ENCODE peak calls at places on chromosomes 16 and 17, in eight cellular contexts. One of them, this sample, is unnamed.
A peak's percentile ranks its signal among the peaks of the same experiment; 100 is the strongest.

GRCh38 chr17:15513058-15513858 is 45.8 kb upstream of the CDRT4 start:
- DNase-seq in lung: no peak
- DNase-seq in activated CD4-positive, alpha-beta T cell treated with anti-CD3 and anti-CD28 coated beads for 48 hours: no peak
- DNase-seq in RPMI7951: peak; percentile 35
- DNase-seq in ovary: no peak
- DNase-seq in GM04504: no peak
- DNase-seq in RCC 7860: no peak
- DNase-seq in stimulated activated CD8-positive, alpha-beta memory T cell treated with anti-CD3 and anti-CD28 coated beads, Interleukin-4, amount 100 ng/mL, for 24 hours: no peak
- DNase-seq in this sample: no peak

GRCh38 chr17:76529643-76530488 is 7.6 kb downstream of the CYGB start:
- DNase-seq in lung: peak; percentile 72
- DNase-seq in activated CD4-positive, alpha-beta T cell treated with anti-CD3 and anti-CD28 coated beads for 48 hours: no peak
- DNase-seq in RPMI7951: peak; percentile 93
- DNase-seq in ovary: peak; percentile 94
- DNase-seq in GM04504: no peak
- DNase-seq in RCC 7860: no peak
- DNase-seq in stimulated activated CD8-positive, alpha-beta memory T cell treated with anti-CD3 and anti-CD28 coated beads, Interleukin-4, amount 100 ng/mL, for 24 hours: no peak
- DNase-seq in this sample: peak; percentile 39

GRCh38 chr16:89395150-89396142 is 94.9 kb downstream of the ANKRD11 start:
- DNase-seq in lung: peak; percentile 91
- DNase-seq in activated CD4-positive, alpha-beta T cell treated with anti-CD3 and anti-CD28 coated beads for 48 hours: no peak
- DNase-seq in RPMI7951: peak; percentile 97
- DNase-seq in ovary: peak; percentile 91
- DNase-seq in GM04504: peak; percentile 98
- DNase-seq in RCC 7860: peak; percentile 93
- DNase-seq in stimulated activated CD8-positive, alpha-beta memory T cell treated with anti-CD3 and anti-CD28 coated beads, Interleukin-4, amount 100 ng/mL, for 24 hours: no peak
- DNase-seq in this sample: no peak

GRCh38 chr16:71205482-71206131 is 24.9 kb downstream of the HYDIN start:
- DNase-seq in lung: no peak
- DNase-seq in activated CD4-positive, alpha-beta T cell treated with anti-CD3 and anti-CD28 coated beads for 48 hours: no peak
- DNase-seq in RPMI7951: no peak
- DNase-seq in ovary: no peak
- DNase-seq in GM04504: no peak
- DNase-seq in RCC 7860: no peak
- DNase-seq in stimulated activated CD8-positive, alpha-beta memory T cell treated with anti-CD3 and anti-CD28 coated beads, Interleukin-4, amount 100 ng/mL, for 24 hours: no peak
- DNase-seq in this sample: no peak

GRCh38 chr17:76968707-76969597 is 100.7 kb downstream of the MGAT5B start:
- DNase-seq in lung: peak; percentile 44
- DNase-seq in activated CD4-positive, alpha-beta T cell treated with anti-CD3 and anti-CD28 coated beads for 48 hours: peak; percentile 68
- DNase-seq in RPMI7951: peak; percentile 28
- DNase-seq in ovary: no peak
- DNase-seq in GM04504: no peak
- DNase-seq in RCC 7860: no peak
- DNase-seq in stimulated activated CD8-positive, alpha-beta memory T cell treated with anti-CD3 and anti-CD28 coated beads, Interleukin-4, amount 100 ng/mL, for 24 hours: peak; percentile 21
- DNase-seq in this sample: peak; percentile 100

GRCh38 chr17:9021985-9022552 is 759 bp downstream of the NTN1 start:
- DNase-seq in lung: no peak
- DNase-seq in activated CD4-positive, alpha-beta T cell treated with anti-CD3 and anti-CD28 coated beads for 48 hours: no peak
- DNase-seq in RPMI7951: no peak
- DNase-seq in ovary: peak; percentile 26
- DNase-seq in GM04504: no peak
- DNase-seq in RCC 7860: no peak
- DNase-seq in stimulated activated CD8-positive, alpha-beta memory T cell treated with anti-CD3 and anti-CD28 coated beads, Interleukin-4, amount 100 ng/mL, for 24 hours: no peak
- DNase-seq in this sample: no peak

GRCh38 chr17:22718689-22719088 is 1026.4 kb downstream of the KCNJ18 start:
- DNase-seq in lung: no peak
- DNase-seq in activated CD4-positive, alpha-beta T cell treated with anti-CD3 and anti-CD28 coated beads for 48 hours: no peak
- DNase-seq in RPMI7951: no peak
- DNase-seq in ovary: no peak
- DNase-seq in GM04504: no peak
- DNase-seq in RCC 7860: no peak
- DNase-seq in stimulated activated CD8-positive, alpha-beta memory T cell treated with anti-CD3 and anti-CD28 coated beads, Interleukin-4, amount 100 ng/mL, for 24 hours: no peak
- DNase-seq in this sample: no peak

GRCh38 chr17:75341784-75342183 is 52.6 kb upstream of the SLC25A19 start:
- DNase-seq in lung: no peak
- DNase-seq in activated CD4-positive, alpha-beta T cell treated with anti-CD3 and anti-CD28 coated beads for 48 hours: no peak
- DNase-seq in RPMI7951: no peak
- DNase-seq in ovary: no peak
- DNase-seq in GM04504: no peak
- DNase-seq in RCC 7860: no peak
- DNase-seq in stimulated activated CD8-positive, alpha-beta memory T cell treated with anti-CD3 and anti-CD28 coated beads, Interleukin-4, amount 100 ng/mL, for 24 hours: no peak
- DNase-seq in this sample: no peak

GRCh38 chr16:57084257-57084770 is 8.1 kb upstream of the CPNE2 start:
- DNase-seq in lung: peak; percentile 79
- DNase-seq in activated CD4-positive, alpha-beta T cell treated with anti-CD3 and anti-CD28 coated beads for 48 hours: peak; percentile 79
- DNase-seq in RPMI7951: peak; percentile 67
- DNase-seq in ovary: peak; percentile 72
- DNase-seq in GM04504: no peak
- DNase-seq in RCC 7860: peak; percentile 42
- DNase-seq in stimulated activated CD8-positive, alpha-beta memory T cell treated with anti-CD3 and anti-CD28 coated beads, Interleukin-4, amount 100 ng/mL, for 24 hours: peak; percentile 56
- DNase-seq in this sample: peak; percentile 88

GRCh38 chr16:51682905-51683304 is 531.8 kb upstream of the SALL1 start:
- DNase-seq in lung: no peak
- DNase-seq in activated CD4-positive, alpha-beta T cell treated with anti-CD3 and anti-CD28 coated beads for 48 hours: no peak
- DNase-seq in RPMI7951: no peak
- DNase-seq in ovary: no peak
- DNase-seq in GM04504: no peak
- DNase-seq in RCC 7860: no peak
- DNase-seq in stimulated activated CD8-positive, alpha-beta memory T cell treated with anti-CD3 and anti-CD28 coated beads, Interleukin-4, amount 100 ng/mL, for 24 hours: no peak
- DNase-seq in this sample: no peak

GRCh38 chr16:86961133-86961720 is 356.0 kb downstream of the C16orf95 start:
- DNase-seq in lung: no peak
- DNase-seq in activated CD4-positive, alpha-beta T cell treated with anti-CD3 and anti-CD28 coated beads for 48 hours: no peak
- DNase-seq in RPMI7951: no peak
- DNase-seq in ovary: no peak
- DNase-seq in GM04504: no peak
- DNase-seq in RCC 7860: no peak
- DNase-seq in stimulated activated CD8-positive, alpha-beta memory T cell treated with anti-CD3 and anti-CD28 coated beads, Interleukin-4, amount 100 ng/mL, for 24 hours: no peak
- DNase-seq in this sample: no peak

GRCh38 chr16:23595951-23596720 is at the start of gene NDUFAB1:
- DNase-seq in lung: peak; percentile 88
- DNase-seq in activated CD4-positive, alpha-beta T cell treated with anti-CD3 and anti-CD28 coated beads for 48 hours: peak; percentile 94
- DNase-seq in RPMI7951: peak; percentile 83
- DNase-seq in ovary: peak; percentile 89
- DNase-seq in GM04504: peak; percentile 65
- DNase-seq in RCC 7860: peak; percentile 64
- DNase-seq in stimulated activated CD8-positive, alpha-beta memory T cell treated with anti-CD3 and anti-CD28 coated beads, Interleukin-4, amount 100 ng/mL, for 24 hours: peak; percentile 88
- DNase-seq in this sample: peak; percentile 93

GRCh38 chr17:50926523-50926922 is 60.4 kb upstream of the TOB1 start:
- DNase-seq in lung: no peak
- DNase-seq in activated CD4-positive, alpha-beta T cell treated with anti-CD3 and anti-CD28 coated beads for 48 hours: no peak
- DNase-seq in RPMI7951: no peak
- DNase-seq in ovary: no peak
- DNase-seq in GM04504: no peak
- DNase-seq in RCC 7860: no peak
- DNase-seq in stimulated activated CD8-positive, alpha-beta memory T cell treated with anti-CD3 and anti-CD28 coated beads, Interleukin-4, amount 100 ng/mL, for 24 hours: no peak
- DNase-seq in this sample: no peak

GRCh38 chr16:84220851-84221250 is 19.0 kb downstream of the KCNG4 start:
- DNase-seq in lung: no peak
- DNase-seq in activated CD4-positive, alpha-beta T cell treated with anti-CD3 and anti-CD28 coated beads for 48 hours: no peak
- DNase-seq in RPMI7951: no peak
- DNase-seq in ovary: no peak
- DNase-seq in GM04504: no peak
- DNase-seq in RCC 7860: peak; percentile 32
- DNase-seq in stimulated activated CD8-positive, alpha-beta memory T cell treated with anti-CD3 and anti-CD28 coated beads, Interleukin-4, amount 100 ng/mL, for 24 hours: no peak
- DNase-seq in this sample: no peak

GRCh38 chr16:87603684-87604571 is 1.6 kb downstream of the JPH3 start:
- DNase-seq in lung: no peak
- DNase-seq in activated CD4-positive, alpha-beta T cell treated with anti-CD3 and anti-CD28 coated beads for 48 hours: no peak
- DNase-seq in RPMI7951: no peak
- DNase-seq in ovary: no peak
- DNase-seq in GM04504: no peak
- DNase-seq in RCC 7860: no peak
- DNase-seq in stimulated activated CD8-positive, alpha-beta memory T cell treated with anti-CD3 and anti-CD28 coated beads, Interleukin-4, amount 100 ng/mL, for 24 hours: no peak
- DNase-seq in this sample: no peak

GRCh38 chr17:19470529-19471261 is 59.7 kb downstream of the RNF112 start:
- DNase-seq in lung: peak; percentile 38
- DNase-seq in activated CD4-positive, alpha-beta T cell treated with anti-CD3 and anti-CD28 coated beads for 48 hours: no peak
- DNase-seq in RPMI7951: no peak
- DNase-seq in ovary: peak; percentile 75
- DNase-seq in GM04504: no peak
- DNase-seq in RCC 7860: no peak
- DNase-seq in stimulated activated CD8-positive, alpha-beta memory T cell treated with anti-CD3 and anti-CD28 coated beads, Interleukin-4, amount 100 ng/mL, for 24 hours: no peak
- DNase-seq in this sample: no peak

GRCh38 chr16:70381604-70382342 is 35.1 kb downstream of the DDX19A start:
- DNase-seq in lung: no peak
- DNase-seq in activated CD4-positive, alpha-beta T cell treated with anti-CD3 and anti-CD28 coated beads for 48 hours: no peak
- DNase-seq in RPMI7951: no peak
- DNase-seq in ovary: no peak
- DNase-seq in GM04504: no peak
- DNase-seq in RCC 7860: no peak
- DNase-seq in stimulated activated CD8-positive, alpha-beta memory T cell treated with anti-CD3 and anti-CD28 coated beads, Interleukin-4, amount 100 ng/mL, for 24 hours: no peak
- DNase-seq in this sample: no peak

GRCh38 chr16:23174622-23175021 is 7.9 kb upstream of the SCNN1G start:
- DNase-seq in lung: no peak
- DNase-seq in activated CD4-positive, alpha-beta T cell treated with anti-CD3 and anti-CD28 coated beads for 48 hours: no peak
- DNase-seq in RPMI7951: peak; percentile 20
- DNase-seq in ovary: no peak
- DNase-seq in GM04504: no peak
- DNase-seq in RCC 7860: no peak
- DNase-seq in stimulated activated CD8-positive, alpha-beta memory T cell treated with anti-CD3 and anti-CD28 coated beads, Interleukin-4, amount 100 ng/mL, for 24 hours: no peak
- DNase-seq in this sample: no peak

GRCh38 chr16:11411059-11411550 is 65.8 kb downstream of the RMI2 start:
- DNase-seq in lung: no peak
- DNase-seq in activated CD4-positive, alpha-beta T cell treated with anti-CD3 and anti-CD28 coated beads for 48 hours: no peak
- DNase-seq in RPMI7951: peak; percentile 14
- DNase-seq in ovary: no peak
- DNase-seq in GM04504: no peak
- DNase-seq in RCC 7860: no peak
- DNase-seq in stimulated activated CD8-positive, alpha-beta memory T cell treated with anti-CD3 and anti-CD28 coated beads, Interleukin-4, amount 100 ng/mL, for 24 hours: no peak
- DNase-seq in this sample: no peak

GRCh38 chr17:1712271-1712670 is 2.1 kb upstream of the TLCD2 start:
- DNase-seq in lung: no peak
- DNase-seq in activated CD4-positive, alpha-beta T cell treated with anti-CD3 and anti-CD28 coated beads for 48 hours: no peak
- DNase-seq in RPMI7951: no peak
- DNase-seq in ovary: peak; percentile 25
- DNase-seq in GM04504: no peak
- DNase-seq in RCC 7860: no peak
- DNase-seq in stimulated activated CD8-positive, alpha-beta memory T cell treated with anti-CD3 and anti-CD28 coated beads, Interleukin-4, amount 100 ng/mL, for 24 hours: no peak
- DNase-seq in this sample: no peak

GRCh38 chr16:13961099-13961811 is 41.3 kb downstream of the ERCC4 start:
- DNase-seq in lung: no peak
- DNase-seq in activated CD4-positive, alpha-beta T cell treated with anti-CD3 and anti-CD28 coated beads for 48 hours: no peak
- DNase-seq in RPMI7951: peak; percentile 12
- DNase-seq in ovary: no peak
- DNase-seq in GM04504: no peak
- DNase-seq in RCC 7860: no peak
- DNase-seq in stimulated activated CD8-positive, alpha-beta memory T cell treated with anti-CD3 and anti-CD28 coated beads, Interleukin-4, amount 100 ng/mL, for 24 hours: no peak
- DNase-seq in this sample: no peak

GRCh38 chr17:63842173-63842539 is 329 bp downstream of the SMARCD2 start:
- DNase-seq in lung: no peak
- DNase-seq in activated CD4-positive, alpha-beta T cell treated with anti-CD3 and anti-CD28 coated beads for 48 hours: peak; percentile 54
- DNase-seq in RPMI7951: no peak
- DNase-seq in ovary: no peak
- DNase-seq in GM04504: no peak
- DNase-seq in RCC 7860: no peak
- DNase-seq in stimulated activated CD8-positive, alpha-beta memory T cell treated with anti-CD3 and anti-CD28 coated beads, Interleukin-4, amount 100 ng/mL, for 24 hours: no peak
- DNase-seq in this sample: no peak

GRCh38 chr16:1534021-1535020 is 855 bp downstream of the TMEM204 start:
- DNase-seq in lung: no peak
- DNase-seq in activated CD4-positive, alpha-beta T cell treated with anti-CD3 and anti-CD28 coated beads for 48 hours: peak; percentile 47
- DNase-seq in RPMI7951: no peak
- DNase-seq in ovary: peak; percentile 60
- DNase-seq in GM04504: peak; percentile 11
- DNase-seq in RCC 7860: no peak
- DNase-seq in stimulated activated CD8-positive, alpha-beta memory T cell treated with anti-CD3 and anti-CD28 coated beads, Interleukin-4, amount 100 ng/mL, for 24 hours: no peak
- DNase-seq in this sample: no peak

GRCh38 chr16:56742030-56742984 is 12.4 kb downstream of the NUP93 start:
- DNase-seq in lung: no peak
- DNase-seq in activated CD4-positive, alpha-beta T cell treated with anti-CD3 and anti-CD28 coated beads for 48 hours: no peak
- DNase-seq in RPMI7951: peak; percentile 88
- DNase-seq in ovary: no peak
- DNase-seq in GM04504: peak; percentile 62
- DNase-seq in RCC 7860: peak; percentile 78
- DNase-seq in stimulated activated CD8-positive, alpha-beta memory T cell treated with anti-CD3 and anti-CD28 coated beads, Interleukin-4, amount 100 ng/mL, for 24 hours: no peak
- DNase-seq in this sample: no peak

GRCh38 chr17:79843917-79844815 is 4.9 kb upstream of the CBX4 start:
- DNase-seq in lung: no peak
- DNase-seq in activated CD4-positive, alpha-beta T cell treated with anti-CD3 and anti-CD28 coated beads for 48 hours: no peak
- DNase-seq in RPMI7951: peak; percentile 73
- DNase-seq in ovary: peak; percentile 83
- DNase-seq in GM04504: peak; percentile 43
- DNase-seq in RCC 7860: no peak
- DNase-seq in stimulated activated CD8-positive, alpha-beta memory T cell treated with anti-CD3 and anti-CD28 coated beads, Interleukin-4, amount 100 ng/mL, for 24 hours: no peak
- DNase-seq in this sample: no peak

GRCh38 chr16:15913046-15913698 is 24.8 kb upstream of the CEP20 start:
- DNase-seq in lung: no peak
- DNase-seq in activated CD4-positive, alpha-beta T cell treated with anti-CD3 and anti-CD28 coated beads for 48 hours: no peak
- DNase-seq in RPMI7951: no peak
- DNase-seq in ovary: no peak
- DNase-seq in GM04504: no peak
- DNase-seq in RCC 7860: no peak
- DNase-seq in stimulated activated CD8-positive, alpha-beta memory T cell treated with anti-CD3 and anti-CD28 coated beads, Interleukin-4, amount 100 ng/mL, for 24 hours: no peak
- DNase-seq in this sample: no peak

GRCh38 chr17:82383411-82383810 is 11.8 kb downstream of the UTS2R start:
- DNase-seq in lung: no peak
- DNase-seq in activated CD4-positive, alpha-beta T cell treated with anti-CD3 and anti-CD28 coated beads for 48 hours: no peak
- DNase-seq in RPMI7951: no peak
- DNase-seq in ovary: no peak
- DNase-seq in GM04504: no peak
- DNase-seq in RCC 7860: no peak
- DNase-seq in stimulated activated CD8-positive, alpha-beta memory T cell treated with anti-CD3 and anti-CD28 coated beads, Interleukin-4, amount 100 ng/mL, for 24 hours: no peak
- DNase-seq in this sample: no peak

GRCh38 chr16:87507351-87508069 is 14.7 kb upstream of the ZCCHC14 start:
- DNase-seq in lung: no peak
- DNase-seq in activated CD4-positive, alpha-beta T cell treated with anti-CD3 and anti-CD28 coated beads for 48 hours: no peak
- DNase-seq in RPMI7951: no peak
- DNase-seq in ovary: no peak
- DNase-seq in GM04504: no peak
- DNase-seq in RCC 7860: no peak
- DNase-seq in stimulated activated CD8-positive, alpha-beta memory T cell treated with anti-CD3 and anti-CD28 coated beads, Interleukin-4, amount 100 ng/mL, for 24 hours: no peak
- DNase-seq in this sample: no peak

GRCh38 chr16:87391324-87391949 is 699 bp upstream of the MAP1LC3B start:
- DNase-seq in lung: peak; percentile 74
- DNase-seq in activated CD4-positive, alpha-beta T cell treated with anti-CD3 and anti-CD28 coated beads for 48 hours: peak; percentile 34
- DNase-seq in RPMI7951: peak; percentile 38
- DNase-seq in ovary: no peak
- DNase-seq in GM04504: no peak
- DNase-seq in RCC 7860: no peak
- DNase-seq in stimulated activated CD8-positive, alpha-beta memory T cell treated with anti-CD3 and anti-CD28 coated beads, Interleukin-4, amount 100 ng/mL, for 24 hours: no peak
- DNase-seq in this sample: peak; percentile 13

GRCh38 chr17:80853076-80853475 is 138.6 kb upstream of the CHMP6 start:
- DNase-seq in lung: no peak
- DNase-seq in activated CD4-positive, alpha-beta T cell treated with anti-CD3 and anti-CD28 coated beads for 48 hours: no peak
- DNase-seq in RPMI7951: no peak
- DNase-seq in ovary: no peak
- DNase-seq in GM04504: no peak
- DNase-seq in RCC 7860: no peak
- DNase-seq in stimulated activated CD8-positive, alpha-beta memory T cell treated with anti-CD3 and anti-CD28 coated beads, Interleukin-4, amount 100 ng/mL, for 24 hours: no peak
- DNase-seq in this sample: no peak

GRCh38 chr17:50348522-50349240 is 2.8 kb downstream of the XYLT2 start:
- DNase-seq in lung: no peak
- DNase-seq in activated CD4-positive, alpha-beta T cell treated with anti-CD3 and anti-CD28 coated beads for 48 hours: no peak
- DNase-seq in RPMI7951: peak; percentile 14
- DNase-seq in ovary: peak; percentile 28
- DNase-seq in GM04504: no peak
- DNase-seq in RCC 7860: peak; percentile 34
- DNase-seq in stimulated activated CD8-positive, alpha-beta memory T cell treated with anti-CD3 and anti-CD28 coated beads, Interleukin-4, amount 100 ng/mL, for 24 hours: no peak
- DNase-seq in this sample: no peak

This sample was measured in OCI-LY7.